ENCODE peak calls at places on chromosomes 6 and 20, in ten cellular contexts. Q, M, C, R, D, X, F, P, B and A are unnamed samples.

GRCh38 chr20:38303908-38304379 is at the start of gene BPI:
- DNase-seq in Q (no peak), M (no peak), C (peak; percentile 27), R (no peak), D (no peak), X (no peak), F (no peak), P (no peak), B (no peak), A (no peak)

GRCh38 chr20:64212750-64213149 is 42.8 kb upstream of the PCMTD2 start:
- DNase-seq in Q (peak; percentile 88), M (no peak), C (peak; percentile 71), R (no peak), D (no peak), X (no peak), F (peak; percentile 68), P (no peak), B (no peak), A (peak; percentile 87)

GRCh38 chr6:33788694-33789549 is at the start of gene LEMD2:
- DNase-seq in Q (peak; percentile 94), M (peak; percentile 91), C (peak; percentile 95), R (peak; percentile 86), D (peak; percentile 85), X (peak; percentile 96), F (peak; percentile 96), P (peak; percentile 71), B (peak; percentile 88), A (peak; percentile 97)

GRCh38 chr20:25478889-25479568 is 71.6 kb downstream of the GINS1 start:
- DNase-seq in Q (no peak), M (no peak), C (no peak), R (no peak), D (no peak), X (no peak), F (no peak), P (no peak), B (no peak), A (no peak)

GRCh38 chr6:121809211-121809610 is 373.8 kb downstream of the GJA1 start:
- DNase-seq in Q (no peak), M (no peak), C (no peak), R (no peak), D (no peak), X (no peak), F (peak; percentile 45), P (no peak), B (no peak), A (no peak)

GRCh38 chr20:14963262-14963663 is 625.9 kb upstream of the FLRT3 start:
- DNase-seq in Q (no peak), M (no peak), C (no peak), R (no peak), D (no peak), X (no peak), F (no peak), P (no peak), B (peak; percentile 15), A (peak; percentile 44)

GRCh38 chr6:116975600-116975999 is 98.6 kb downstream of the RFX6 start:
- DNase-seq in Q (no peak), M (no peak), C (no peak), R (no peak), D (no peak), X (no peak), F (no peak), P (no peak), B (no peak), A (no peak)

GRCh38 chr6:47483853-47484546 is 6.4 kb downstream of the CD2AP start:
- DNase-seq in Q (no peak), M (no peak), C (no peak), R (no peak), D (no peak), X (no peak), F (peak; percentile 19), P (no peak), B (no peak), A (no peak)

GRCh38 chr6:24980507-24981384 is 45.0 kb upstream of the RIPOR2 start:
- DNase-seq in Q (no peak), M (peak; percentile 23), C (no peak), R (no peak), D (no peak), X (no peak), F (peak; percentile 15), P (no peak), B (no peak), A (peak; percentile 30)

GRCh38 chr6:4994741-4995140 is 9.1 kb downstream of the RPP40 start:
- DNase-seq in Q (peak; percentile 85), M (no peak), C (no peak), R (no peak), D (no peak), X (no peak), F (no peak), P (no peak), B (no peak), A (no peak)

GRCh38 chr6:143410859-143411270 is 39.6 kb downstream of the ADAT2 start:
- DNase-seq in Q (no peak), M (no peak), C (no peak), R (no peak), D (no peak), X (no peak), F (peak; percentile 53), P (no peak), B (no peak), A (peak; percentile 56)

GRCh38 chr6:3911614-3912336 is 62.6 kb downstream of the FAM50B start:
- DNase-seq in Q (no peak), M (no peak), C (peak; percentile 59), R (no peak), D (no peak), X (no peak), F (peak; percentile 81), P (no peak), B (peak; percentile 60), A (peak; percentile 77)

GRCh38 chr6:122042851-122043250 is 356.6 kb upstream of the HSF2 start:
- DNase-seq in Q (no peak), M (no peak), C (no peak), R (no peak), D (no peak), X (no peak), F (peak; percentile 41), P (no peak), B (no peak), A (peak; percentile 34)

GRCh38 chr6:148316308-148316707 is 26.3 kb upstream of the SASH1 start:
- DNase-seq in Q (no peak), M (no peak), C (peak; percentile 30), R (no peak), D (no peak), X (no peak), F (no peak), P (no peak), B (no peak), A (no peak)

GRCh38 chr6:167662104-167662880 is 164.4 kb upstream of the AFDN start:
- DNase-seq in Q (no peak), M (no peak), C (no peak), R (no peak), D (no peak), X (no peak), F (no peak), P (no peak), B (no peak), A (no peak)

GRCh38 chr20:54212226-54212625 is 4.3 kb downstream of the PFDN4 start:
- DNase-seq in Q (no peak), M (no peak), C (no peak), R (no peak), D (no peak), X (no peak), F (peak; percentile 51), P (no peak), B (no peak), A (peak; percentile 76)